ENCODE peak calls at places on chromosomes 2 and 18, in four cellular contexts. C is stimulated activated CD4-positive, alpha-beta T cell treated with anti-CD3 and anti-CD28 coated beads, Interleukin-4, amount 100 ng/mL, for 4 hours; R is GF-D8; V is HS-5. X is an unnamed sample.

GRCh38 chr2:10575566-10576300 is 114.0 kb downstream of the NOL10 start:
- DNase-seq in C (no peak), R (no peak), V (peak), X (no peak)

GRCh38 chr2:54574860-54575247 is 118.7 kb downstream of the SPTBN1 start:
- DNase-seq in C (no peak), R (no peak), V (no peak), X (no peak)

GRCh38 chr18:43559507-43559906 is 282.2 kb upstream of the SYT4 start:
- DNase-seq in C (no peak), R (no peak), V (no peak), X (no peak)

GRCh38 chr2:43347751-43348150 is 121.3 kb upstream of the ZFP36L2 start:
- DNase-seq in C (no peak), R (no peak), V (no peak), X (no peak)

GRCh38 chr2:120393456-120393855 is 47.5 kb downstream of the INHBB start:
- DNase-seq in C (no peak), R (no peak), V (no peak), X (no peak)

GRCh38 chr2:175170679-175171304 is 2.8 kb upstream of the ATF2 start:
- DNase-seq in C (no peak), R (no peak), V (no peak), X (no peak)

GRCh38 chr2:127419448-127420038 is 1.3 kb downstream of the PROC start:
- DNase-seq in C (no peak), R (no peak), V (no peak), X (no peak)

GRCh38 chr2:207506426-207506825 is 23.3 kb upstream of the CREB1 start:
- DNase-seq in C (no peak), R (no peak), V (no peak), X (no peak)

GRCh38 chr2:238254095-238254494 is 14.3 kb upstream of the HES6 start:
- DNase-seq in C (no peak), R (no peak), V (no peak), X (no peak)